ENCODE peak calls at places on chromosome 2, in five cellular contexts. One of them, this sample, is unnamed.
A peak's percentile ranks its signal among the peaks of the same experiment; 100 is the strongest.

GRCh38 chr2:58920001-58920400 is 678.9 kb upstream of the FANCL start:
- DNase-seq in psoas muscle: no peak
- DNase-seq in astrocyte of the spinal cord: peak; percentile 53
- DNase-seq in left ventricle myocardium inferior: no peak
- DNase-seq in neural progenitor cell: no peak
- DNase-seq in this sample: no peak

GRCh38 chr2:27216416-27217137 is 592 bp upstream of the CAD start:
- DNase-seq in psoas muscle: no peak
- DNase-seq in astrocyte of the spinal cord: no peak
- DNase-seq in left ventricle myocardium inferior: no peak
- DNase-seq in neural progenitor cell: no peak
- DNase-seq in this sample: no peak

GRCh38 chr2:72367530-72368225 is 220.0 kb upstream of the CYP26B1 start:
- DNase-seq in psoas muscle: peak; percentile 60
- DNase-seq in astrocyte of the spinal cord: peak; percentile 75
- DNase-seq in left ventricle myocardium inferior: peak; percentile 43
- DNase-seq in neural progenitor cell: peak; percentile 50
- DNase-seq in this sample: peak; percentile 43

GRCh38 chr2:239302808-239303557 is 97.8 kb downstream of the HDAC4 start:
- DNase-seq in psoas muscle: no peak
- DNase-seq in astrocyte of the spinal cord: no peak
- DNase-seq in left ventricle myocardium inferior: peak; percentile 13
- DNase-seq in neural progenitor cell: no peak
- DNase-seq in this sample: no peak

GRCh38 chr2:152200562-152201465 is 25.3 kb upstream of the STAM2 start:
- DNase-seq in psoas muscle: peak; percentile 92
- DNase-seq in astrocyte of the spinal cord: peak; percentile 97
- DNase-seq in left ventricle myocardium inferior: peak; percentile 88
- DNase-seq in neural progenitor cell: peak; percentile 2
- DNase-seq in this sample: no peak

GRCh38 chr2:140246058-140246457 is 1465.9 kb upstream of the NXPH2 start:
- DNase-seq in psoas muscle: no peak
- DNase-seq in astrocyte of the spinal cord: no peak
- DNase-seq in left ventricle myocardium inferior: no peak
- DNase-seq in neural progenitor cell: no peak
- DNase-seq in this sample: no peak

GRCh38 chr2:73232471-73233153 is 427 bp downstream of the PRADC1 start:
- DNase-seq in psoas muscle: peak; percentile 50
- DNase-seq in astrocyte of the spinal cord: no peak
- DNase-seq in left ventricle myocardium inferior: no peak
- DNase-seq in neural progenitor cell: no peak
- DNase-seq in this sample: no peak

GRCh38 chr2:142824756-142825155 is 52.7 kb upstream of the KYNU start:
- DNase-seq in psoas muscle: no peak
- DNase-seq in astrocyte of the spinal cord: no peak
- DNase-seq in left ventricle myocardium inferior: no peak
- DNase-seq in neural progenitor cell: no peak
- DNase-seq in this sample: no peak

GRCh38 chr2:53087282-53087882 is 680.2 kb upstream of the CHAC2 start:
- DNase-seq in psoas muscle: no peak
- DNase-seq in astrocyte of the spinal cord: peak; percentile 63
- DNase-seq in left ventricle myocardium inferior: no peak
- DNase-seq in neural progenitor cell: no peak
- DNase-seq in this sample: no peak

GRCh38 chr2:48415765-48416515 is 114.0 kb upstream of the STON1 start:
- DNase-seq in psoas muscle: no peak
- DNase-seq in astrocyte of the spinal cord: no peak
- DNase-seq in left ventricle myocardium inferior: no peak
- DNase-seq in neural progenitor cell: peak; percentile 47
- DNase-seq in this sample: no peak

GRCh38 chr2:202148515-202149154 is 75.6 kb downstream of the KIAA2012 start:
- DNase-seq in psoas muscle: no peak
- DNase-seq in astrocyte of the spinal cord: no peak
- DNase-seq in left ventricle myocardium inferior: no peak
- DNase-seq in neural progenitor cell: no peak
- DNase-seq in this sample: no peak

GRCh38 chr2:18927525-18928232 is 338.3 kb upstream of the NT5C1B start:
- DNase-seq in psoas muscle: no peak
- DNase-seq in astrocyte of the spinal cord: no peak
- DNase-seq in left ventricle myocardium inferior: no peak
- DNase-seq in neural progenitor cell: no peak
- DNase-seq in this sample: peak; percentile 6

GRCh38 chr2:241863021-241863954 is 4.6 kb upstream of the PDCD1 start:
- DNase-seq in psoas muscle: peak; percentile 44
- DNase-seq in astrocyte of the spinal cord: no peak
- DNase-seq in left ventricle myocardium inferior: peak; percentile 8
- DNase-seq in neural progenitor cell: no peak
- DNase-seq in this sample: no peak

GRCh38 chr2:2389215-2389614 is 58.1 kb upstream of the MYT1L start:
- DNase-seq in psoas muscle: no peak
- DNase-seq in astrocyte of the spinal cord: no peak
- DNase-seq in left ventricle myocardium inferior: no peak
- DNase-seq in neural progenitor cell: no peak
- DNase-seq in this sample: no peak

GRCh38 chr2:96148410-96149217 is 3.4 kb upstream of the DUSP2 start:
- DNase-seq in psoas muscle: peak; percentile 55
- DNase-seq in astrocyte of the spinal cord: peak; percentile 88
- DNase-seq in left ventricle myocardium inferior: peak; percentile 40
- DNase-seq in neural progenitor cell: peak; percentile 67
- DNase-seq in this sample: no peak

GRCh38 chr2:96470636-96471035 is 34.5 kb downstream of the NEURL3 start:
- DNase-seq in psoas muscle: peak; percentile 42
- DNase-seq in astrocyte of the spinal cord: no peak
- DNase-seq in left ventricle myocardium inferior: peak; percentile 41
- DNase-seq in neural progenitor cell: peak; percentile 78
- DNase-seq in this sample: no peak

GRCh38 chr2:75607988-75608683 is 38.4 kb upstream of the MRPL19 start:
- DNase-seq in psoas muscle: no peak
- DNase-seq in astrocyte of the spinal cord: peak; percentile 52
- DNase-seq in left ventricle myocardium inferior: no peak
- DNase-seq in neural progenitor cell: peak; percentile 44
- DNase-seq in this sample: no peak

GRCh38 chr2:18425186-18425585 is 135.3 kb downstream of the RDH14 start:
- DNase-seq in psoas muscle: no peak
- DNase-seq in astrocyte of the spinal cord: no peak
- DNase-seq in left ventricle myocardium inferior: no peak
- DNase-seq in neural progenitor cell: no peak
- DNase-seq in this sample: no peak

GRCh38 chr2:97546711-97547110 is 43.0 kb downstream of the ANKRD36B start:
- DNase-seq in psoas muscle: no peak
- DNase-seq in astrocyte of the spinal cord: no peak
- DNase-seq in left ventricle myocardium inferior: no peak
- DNase-seq in neural progenitor cell: no peak
- DNase-seq in this sample: no peak

GRCh38 chr2:206040525-206040924 is 45.4 kb downstream of the INO80D start:
- DNase-seq in psoas muscle: no peak
- DNase-seq in astrocyte of the spinal cord: no peak
- DNase-seq in left ventricle myocardium inferior: no peak
- DNase-seq in neural progenitor cell: no peak
- DNase-seq in this sample: no peak

GRCh38 chr2:188787002-188787660 is 187.0 kb upstream of the COL3A1 start:
- DNase-seq in psoas muscle: no peak
- DNase-seq in astrocyte of the spinal cord: peak; percentile 89
- DNase-seq in left ventricle myocardium inferior: no peak
- DNase-seq in neural progenitor cell: no peak
- DNase-seq in this sample: no peak

GRCh38 chr2:107635883-107636282 is 190.8 kb upstream of the RGPD4 start:
- DNase-seq in psoas muscle: no peak
- DNase-seq in astrocyte of the spinal cord: peak; percentile 86
- DNase-seq in left ventricle myocardium inferior: no peak
- DNase-seq in neural progenitor cell: no peak
- DNase-seq in this sample: no peak

GRCh38 chr2:127426501-127427354 is 8.5 kb downstream of the PROC start:
- DNase-seq in psoas muscle: no peak
- DNase-seq in astrocyte of the spinal cord: no peak
- DNase-seq in left ventricle myocardium inferior: no peak
- DNase-seq in neural progenitor cell: no peak
- DNase-seq in this sample: no peak

GRCh38 chr2:226767056-226767813 is 32.4 kb downstream of the IRS1 start:
- DNase-seq in psoas muscle: no peak
- DNase-seq in astrocyte of the spinal cord: no peak
- DNase-seq in left ventricle myocardium inferior: no peak
- DNase-seq in neural progenitor cell: no peak
- DNase-seq in this sample: no peak

GRCh38 chr2:97885841-97886240 is 109.9 kb downstream of the TMEM131 start:
- DNase-seq in psoas muscle: no peak
- DNase-seq in astrocyte of the spinal cord: no peak
- DNase-seq in left ventricle myocardium inferior: no peak
- DNase-seq in neural progenitor cell: no peak
- DNase-seq in this sample: no peak

GRCh38 chr2:105821428-105822125 is 76.9 kb downstream of the NCK2 start:
- DNase-seq in psoas muscle: no peak
- DNase-seq in astrocyte of the spinal cord: no peak
- DNase-seq in left ventricle myocardium inferior: no peak
- DNase-seq in neural progenitor cell: no peak
- DNase-seq in this sample: no peak

GRCh38 chr2:113980946-113981345 is 91.1 kb downstream of the ACTR3 start:
- DNase-seq in psoas muscle: no peak
- DNase-seq in astrocyte of the spinal cord: peak; percentile 53
- DNase-seq in left ventricle myocardium inferior: peak; percentile 35
- DNase-seq in neural progenitor cell: no peak
- DNase-seq in this sample: no peak

GRCh38 chr2:170578596-170578995 is 136.5 kb upstream of the SP5 start:
- DNase-seq in psoas muscle: no peak
- DNase-seq in astrocyte of the spinal cord: no peak
- DNase-seq in left ventricle myocardium inferior: no peak
- DNase-seq in neural progenitor cell: no peak
- DNase-seq in this sample: no peak

GRCh38 chr2:31138037-31138962 is at the start of gene GALNT14:
- DNase-seq in psoas muscle: peak; percentile 40
- DNase-seq in astrocyte of the spinal cord: peak; percentile 9
- DNase-seq in left ventricle myocardium inferior: peak; percentile 44
- DNase-seq in neural progenitor cell: peak; percentile 78
- DNase-seq in this sample: no peak
- TF ChIP-seq CTCF in psoas muscle: peak; percentile 35
- TF ChIP-seq CTCF in astrocyte of the spinal cord: peak; percentile 36
- TF ChIP-seq CTCF in left ventricle myocardium inferior: peak; percentile 59
- TF ChIP-seq CTCF in neural progenitor cell: peak; percentile 56
- TF ChIP-seq CTCF in this sample: peak; percentile 48

GRCh38 chr2:65128297-65129190 is 1.4 kb downstream of the RAB1A start:
- DNase-seq in psoas muscle: no peak
- DNase-seq in astrocyte of the spinal cord: peak; percentile 23
- DNase-seq in left ventricle myocardium inferior: no peak
- DNase-seq in neural progenitor cell: no peak
- DNase-seq in this sample: no peak

GRCh38 chr2:65129613-65130439 is at the start of gene RAB1A:
- DNase-seq in psoas muscle: peak; percentile 100
- DNase-seq in astrocyte of the spinal cord: peak; percentile 100
- DNase-seq in left ventricle myocardium inferior: peak; percentile 100
- DNase-seq in neural progenitor cell: peak; percentile 100
- DNase-seq in this sample: peak; percentile 93

GRCh38 chr2:65133626-65134025 is 3.7 kb upstream of the RAB1A start:
- DNase-seq in psoas muscle: no peak
- DNase-seq in astrocyte of the spinal cord: no peak
- DNase-seq in left ventricle myocardium inferior: no peak
- DNase-seq in neural progenitor cell: no peak
- DNase-seq in this sample: no peak

GRCh38 chr2:65129276-65129612 is 662 bp downstream of the RAB1A start:
- DNase-seq in psoas muscle: no peak
- DNase-seq in astrocyte of the spinal cord: no peak
- DNase-seq in left ventricle myocardium inferior: no peak
- DNase-seq in neural progenitor cell: no peak
- DNase-seq in this sample: no peak

DNA sequence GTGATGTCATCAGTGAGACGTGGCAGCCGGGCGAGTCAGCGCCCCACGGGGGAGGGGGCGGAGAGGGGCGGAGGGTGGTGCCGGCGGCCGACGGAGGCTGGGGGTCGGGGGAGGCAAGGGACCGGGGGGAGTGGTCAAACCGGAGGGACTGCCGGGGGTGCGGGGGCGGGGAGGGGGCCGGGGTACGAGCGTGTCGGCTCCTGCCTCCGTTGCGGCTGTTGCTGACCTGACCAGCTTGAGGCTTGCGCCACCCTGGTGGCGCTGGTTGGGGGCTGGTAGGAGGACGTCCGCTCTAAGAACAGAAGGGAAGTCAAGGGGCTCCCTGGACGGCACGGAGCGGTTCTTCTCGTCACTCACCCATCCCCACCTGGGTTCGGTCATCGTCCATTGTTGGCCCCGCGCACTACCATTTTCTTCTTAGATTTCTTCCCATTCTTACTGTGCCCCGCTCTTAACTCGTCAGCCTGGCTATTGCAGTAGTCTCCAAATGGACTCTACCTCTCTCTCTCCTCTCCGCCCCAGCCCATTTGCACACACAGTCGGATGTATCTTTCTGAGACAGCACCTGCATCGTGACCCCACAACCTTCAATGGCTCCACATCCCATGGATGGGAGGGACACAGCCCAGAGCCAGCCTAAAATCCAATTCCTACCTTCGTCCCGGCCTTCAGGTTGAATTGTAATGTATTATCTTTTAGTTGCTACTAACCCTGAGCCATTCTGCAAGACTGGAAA is 702 bp upstream of the RAB1A start:
- DNase-seq in psoas muscle: no peak
- DNase-seq in astrocyte of the spinal cord: no peak
- DNase-seq in left ventricle myocardium inferior: no peak
- DNase-seq in neural progenitor cell: no peak
- DNase-seq in this sample: no peak
- TF ChIP-seq CTCF in psoas muscle: no peak
- TF ChIP-seq CTCF in astrocyte of the spinal cord: no peak
- TF ChIP-seq CTCF in left ventricle myocardium inferior: no peak
- TF ChIP-seq CTCF in neural progenitor cell: no peak
- TF ChIP-seq CTCF in this sample: no peak

DNA sequence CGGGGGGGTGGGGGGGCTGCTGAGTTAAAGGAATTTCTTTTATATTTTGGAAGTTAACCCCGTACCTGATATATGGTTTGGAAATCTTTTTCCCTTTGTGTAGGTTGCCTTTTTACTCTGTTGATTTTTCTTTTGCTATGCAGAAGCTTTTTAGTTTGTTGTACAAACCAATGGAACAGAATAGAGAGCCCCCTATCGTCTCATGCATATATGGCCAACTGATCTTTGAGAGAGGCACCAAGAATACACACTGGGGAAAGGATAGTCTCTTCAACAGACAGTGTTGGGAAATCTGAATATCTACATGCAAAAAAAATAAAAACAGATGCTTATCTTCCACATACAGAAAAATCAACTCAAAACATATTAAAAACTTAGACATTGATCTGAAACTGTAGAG is 647.8 kb upstream of the KLHL29 start:
- DNase-seq in psoas muscle: no peak
- DNase-seq in astrocyte of the spinal cord: no peak
- DNase-seq in left ventricle myocardium inferior: no peak
- DNase-seq in neural progenitor cell: peak; percentile 46
- DNase-seq in this sample: no peak
- TF ChIP-seq CTCF in psoas muscle: no peak
- TF ChIP-seq CTCF in astrocyte of the spinal cord: no peak
- TF ChIP-seq CTCF in left ventricle myocardium inferior: peak; percentile 46
- TF ChIP-seq CTCF in neural progenitor cell: peak; percentile 66
- TF ChIP-seq CTCF in this sample: no peak

DNA sequence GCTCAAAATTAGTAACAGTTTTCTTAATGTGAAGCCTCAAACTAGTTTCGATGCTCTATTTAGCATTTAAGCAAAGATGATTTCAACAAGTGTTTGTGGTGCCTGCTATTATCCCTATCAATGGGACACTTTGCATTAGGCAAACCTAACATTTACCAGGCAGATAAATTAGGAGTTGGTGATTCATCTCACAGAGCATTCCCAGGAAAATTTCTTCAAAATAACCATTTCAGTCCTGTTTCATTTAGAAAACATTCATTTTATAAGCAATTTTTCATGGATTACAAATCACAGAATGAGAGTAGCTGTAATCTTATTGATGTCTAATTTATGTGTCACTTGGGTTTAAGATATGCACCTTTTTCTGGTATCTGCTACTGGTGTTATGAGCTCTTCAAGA is 62.7 kb downstream of the CLHC1 start:
- DNase-seq in psoas muscle: no peak
- DNase-seq in astrocyte of the spinal cord: no peak
- DNase-seq in left ventricle myocardium inferior: no peak
- DNase-seq in neural progenitor cell: no peak
- DNase-seq in this sample: no peak
- TF ChIP-seq CTCF in psoas muscle: no peak
- TF ChIP-seq CTCF in astrocyte of the spinal cord: no peak
- TF ChIP-seq CTCF in left ventricle myocardium inferior: no peak
- TF ChIP-seq CTCF in neural progenitor cell: no peak
- TF ChIP-seq CTCF in this sample: no peak

This sample was measured in LNCaP clone FGC.